ENCODE peak calls at places on chromosomes 16 and 17, in six cellular contexts. T is pons; C is brain microvascular endothelial cell; U is DMS 273 treated with DMSO at 0.1 percent for 48 hours; H is Ammon's horn; D is stimulated activated CD4-positive, alpha-beta T cell treated with anti-CD3 and anti-CD28 coated beads, Interleukin-15, amount 100 ng/mL, for 1 hour. Y is an unnamed sample.

GRCh38 chr17:82656266-82656665 is 8.0 kb upstream of the WDR45B start:
- DNase-seq in U (no peak), H (no peak), C (no peak), D (no peak), T (no peak), Y (no peak)

GRCh38 chr17:59859444-59860025 is 33.2 kb downstream of the TUBD1 start:
- DNase-seq in C (peak), H (peak), U (no peak), D (no peak), T (peak), Y (no peak)

GRCh38 chr17:50123649-50124349 is 6.2 kb downstream of the SAMD14 start:
- DNase-seq in T (no peak), U (no peak), D (no peak), C (no peak), H (no peak), Y (no peak)

GRCh38 chr17:7136266-7136877 is 21.8 kb upstream of the ASGR2 start:
- DNase-seq in U (peak), D (peak), T (peak), C (peak), H (peak), Y (peak)

GRCh38 chr17:10875411-10875810 is 37.5 kb upstream of the PIRT start:
- DNase-seq in T (peak), C (peak), D (no peak), U (no peak), H (peak), Y (peak)

GRCh38 chr17:66301864-66302741 is at the start of gene PRKCA:
- DNase-seq in H (peak), D (peak), C (peak), U (peak), T (peak), Y (peak)

GRCh38 chr16:70717817-70718216 is 32.0 kb upstream of the MTSS2 start:
- DNase-seq in T (no peak), C (no peak), H (no peak), U (no peak), D (no peak), Y (no peak)

GRCh38 chr17:75346906-75347305 is 57.7 kb upstream of the SLC25A19 start:
- DNase-seq in U (no peak), C (peak), D (no peak), H (no peak), T (no peak), Y (no peak)

GRCh38 chr17:16428098-16428882 is 12.9 kb downstream of the TRPV2 start:
- DNase-seq in H (peak), D (no peak), C (no peak), T (peak), U (no peak), Y (no peak)

GRCh38 chr17:2871720-2872119 is 75.5 kb downstream of the RAP1GAP2 start:
- DNase-seq in C (no peak), U (no peak), T (no peak), D (no peak), H (no peak), Y (no peak)

GRCh38 chr17:57534863-57535651 is 210.0 kb downstream of the CCDC182 start:
- DNase-seq in C (no peak), D (no peak), H (no peak), U (no peak), T (no peak), Y (peak)

Y was measured in cerebellum.